ENCODE peak calls at places on chromosomes 11 and 22, in four cellular contexts. S is K562, K is HepG2, B is GM12878. E is an unnamed sample.

GRCh38 chr22:50445071-50445879 is 29.6 kb downstream of the SBF1 start:
- DNase-seq in S (no peak), K (no peak), B (no peak), E (no peak)

GRCh38 chr11:69822676-69823494 is 3.7 kb upstream of the FGF3 start:
- DNase-seq in S (no peak), K (no peak), B (no peak), E (no peak)

GRCh38 chr11:16543642-16544041 is 187.3 kb upstream of the SOX6 start:
- DNase-seq in S (no peak), K (no peak), B (no peak), E (no peak)

GRCh38 chr11:7694953-7695271 is 11.4 kb downstream of the OVCH2 start:
- DNase-seq in S (no peak), K (no peak), B (no peak), E (no peak)

GRCh38 chr11:19378814-19379213 is 138.1 kb upstream of the E2F8 start:
- DNase-seq in S (no peak), K (no peak), B (no peak), E (no peak)

GRCh38 chr22:41696714-41697113 is 2.6 kb upstream of the MEI1 start:
- DNase-seq in S (no peak), K (no peak), B (no peak), E (no peak)

GRCh38 chr11:11218287-11218986 is 134.6 kb downstream of the CSNK2A3 start:
- DNase-seq in S (no peak), K (no peak), B (no peak), E (no peak)

GRCh38 chr11:83467841-83468240 is 181.7 kb upstream of the CCDC90B start:
- DNase-seq in S (no peak), K (no peak), B (no peak), E (no peak)

GRCh38 chr11:33452806-33453205 is 195.6 kb downstream of the HIPK3 start:
- DNase-seq in S (no peak), K (no peak), B (no peak), E (no peak)

GRCh38 chr22:48099251-48099650 is 1336.8 kb downstream of the TBC1D22A start:
- DNase-seq in S (no peak), K (no peak), B (no peak), E (no peak)

GRCh38 chr11:95074806-95075563 is 8.3 kb downstream of the SRSF8 start:
- DNase-seq in S (no peak), K (no peak), B (no peak), E (no peak)

DNA sequence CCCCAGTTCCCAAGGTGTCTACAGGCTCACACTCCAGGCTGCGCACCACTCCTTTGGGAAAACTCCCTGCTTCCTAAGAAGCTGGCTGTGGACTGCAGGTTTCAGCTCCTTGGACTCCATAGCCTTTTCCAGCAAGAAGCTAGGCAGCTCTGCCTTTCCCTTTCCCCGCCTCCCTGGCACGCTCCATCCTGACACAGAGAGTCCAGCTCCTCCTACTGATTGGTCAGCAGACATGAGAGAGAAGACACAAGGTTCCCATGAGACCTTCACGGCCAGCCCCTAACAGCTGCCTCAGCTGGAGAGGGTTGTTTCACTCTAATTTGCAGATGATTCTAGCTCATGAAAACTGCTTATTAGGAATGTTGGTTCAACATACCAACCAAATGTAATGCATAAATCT is 27.6 kb downstream of the TENM4 start:
- DNase-seq in S (no peak), K (no peak), B (no peak), E (peak)
- TF ChIP-seq CBFB in S (no peak), K (no peak), B (no peak), E (no peak)

GRCh38 chr11:26553182-26553581 is 18.9 kb downstream of the MUC15 start:
- DNase-seq in S (no peak), K (no peak), B (no peak), E (no peak)

GRCh38 chr11:26550022-26550421 is 22.0 kb downstream of the MUC15 start:
- DNase-seq in S (no peak), K (no peak), B (no peak), E (no peak)

GRCh38 chr11:26549176-26549575 is 22.9 kb downstream of the MUC15 start:
- DNase-seq in S (no peak), K (no peak), B (no peak), E (no peak)

GRCh38 chr11:26556582-26556981 is 15.5 kb downstream of the MUC15 start:
- DNase-seq in S (no peak), K (no peak), B (no peak), E (no peak)

GRCh38 chr11:26551186-26551801 is 20.8 kb downstream of the MUC15 start:
- DNase-seq in S (no peak), K (no peak), B (no peak), E (no peak)
- TF ChIP-seq CBFB in S (no peak), K (no peak), B (no peak), E (no peak)

GRCh38 chr11:1075341-1075911 is 752 bp downstream of the MUC2 start:
- DNase-seq in S (no peak), K (no peak), B (no peak), E (no peak)
- TF ChIP-seq CBFB in S (no peak), K (no peak), B (no peak), E (no peak)

GRCh38 chr11:55697817-55698216 is 35.8 kb downstream of the OR4C6 start:
- DNase-seq in S (no peak), K (no peak), B (no peak), E (no peak)
- TF ChIP-seq CBFB in S (no peak), K (no peak), B (no peak), E (no peak)

GRCh38 chr11:130308059-130308458 is 6.7 kb downstream of the ZBTB44 start:
- DNase-seq in S (no peak), K (no peak), B (no peak), E (no peak)
- TF ChIP-seq CBFB in S (no peak), K (no peak), B (no peak), E (no peak)

DNA sequence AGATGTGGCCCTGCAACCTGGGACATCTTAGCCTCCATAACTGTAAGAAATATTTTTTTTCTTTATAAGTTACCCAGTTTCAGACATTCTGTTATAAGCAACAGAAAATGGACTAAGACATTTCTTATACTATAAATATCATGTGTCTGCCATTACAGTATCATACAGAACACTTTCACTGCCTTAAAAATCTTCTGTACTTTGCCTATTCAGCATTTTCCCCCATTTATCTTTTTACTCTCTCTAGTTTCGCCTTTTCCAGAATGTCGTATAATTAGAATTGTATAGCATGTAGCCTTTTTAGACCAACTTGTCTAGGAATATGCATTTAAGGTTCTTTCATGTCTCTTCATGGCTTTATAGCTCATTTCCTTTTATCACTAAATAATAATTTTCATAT is 88.0 kb downstream of the PARVA start:
- DNase-seq in S (no peak), K (no peak), B (no peak), E (no peak)
- TF ChIP-seq CBFB in S (no peak), K (no peak), B (no peak), E (no peak)

GRCh38 chr11:88410056-88410455 is 72.5 kb upstream of the CTSC start:
- DNase-seq in S (no peak), K (no peak), B (no peak), E (no peak)

GRCh38 chr11:88410636-88411035 is 73.1 kb upstream of the CTSC start:
- DNase-seq in S (no peak), K (no peak), B (no peak), E (no peak)

GRCh38 chr11:88414385-88414861 is 76.9 kb upstream of the CTSC start:
- DNase-seq in S (peak), K (no peak), B (no peak), E (no peak)

GRCh38 chr11:88414981-88415391 is 77.5 kb upstream of the CTSC start:
- DNase-seq in S (peak), K (no peak), B (no peak), E (no peak)

GRCh38 chr11:88411265-88411664 is 73.7 kb upstream of the CTSC start:
- DNase-seq in S (no peak), K (no peak), B (no peak), E (no peak)
- TF ChIP-seq CBFB in S (no peak), K (no peak), B (no peak), E (no peak)

GRCh38 chr11:76025068-76025467 is 181.2 kb downstream of the WNT11 start:
- DNase-seq in S (no peak), K (no peak), B (no peak), E (no peak)
- TF ChIP-seq CBFB in S (no peak), K (no peak), B (no peak), E (no peak)

E was measured in WTC11.